ENCODE peak calls at places on chromosome 1, in eight cellular contexts. One of them, this sample, is unnamed.

GRCh38 chr1:214660900-214661299 is 57.9 kb downstream of the CENPF start:
- DNase-seq in Calu3: no peak
- DNase-seq in H54: no peak
- DNase-seq in HuH-7.5: no peak
- DNase-seq in EL: peak
- DNase-seq in activated T-helper 2 cell treated with anti-CD3 and anti-CD28 coated beads, Interferon-gamma antibody, Interleukin-2, Interleukin-4, amounts not matched to agents 10 μg/mL and 5 μg/mL and 100 μg/mL, durations not matched to agents 14 hours and 24 hours and 36 hours: no peak
- DNase-seq in heart left ventricle: peak
- DNase-seq in memory B cell: no peak
- DNase-seq in this sample: no peak

GRCh38 chr1:230787471-230787870 is 40.3 kb downstream of the CAPN9 start:
- DNase-seq in Calu3: no peak
- DNase-seq in H54: no peak
- DNase-seq in activated T-helper 2 cell treated with anti-CD3 and anti-CD28 coated beads, Interferon-gamma antibody, Interleukin-2, Interleukin-4, amounts not matched to agents 10 μg/mL and 5 μg/mL and 100 μg/mL, durations not matched to agents 14 hours and 24 hours and 36 hours: no peak
- DNase-seq in EL: no peak
- DNase-seq in memory B cell: no peak
- DNase-seq in HuH-7.5: no peak
- DNase-seq in heart left ventricle: no peak
- DNase-seq in this sample: no peak

GRCh38 chr1:41657679-41658078 is 173.2 kb upstream of the EDN2 start:
- DNase-seq in EL: no peak
- DNase-seq in Calu3: no peak
- DNase-seq in H54: no peak
- DNase-seq in HuH-7.5: no peak
- DNase-seq in heart left ventricle: no peak
- DNase-seq in activated T-helper 2 cell treated with anti-CD3 and anti-CD28 coated beads, Interferon-gamma antibody, Interleukin-2, Interleukin-4, amounts not matched to agents 10 μg/mL and 5 μg/mL and 100 μg/mL, durations not matched to agents 14 hours and 24 hours and 36 hours: no peak
- DNase-seq in memory B cell: no peak
- DNase-seq in this sample: no peak

GRCh38 chr1:58361134-58361533 is 185.4 kb downstream of the OMA1 start:
- DNase-seq in H54: no peak
- DNase-seq in EL: no peak
- DNase-seq in Calu3: no peak
- DNase-seq in heart left ventricle: no peak
- DNase-seq in HuH-7.5: no peak
- DNase-seq in memory B cell: no peak
- DNase-seq in activated T-helper 2 cell treated with anti-CD3 and anti-CD28 coated beads, Interferon-gamma antibody, Interleukin-2, Interleukin-4, amounts not matched to agents 10 μg/mL and 5 μg/mL and 100 μg/mL, durations not matched to agents 14 hours and 24 hours and 36 hours: no peak
- DNase-seq in this sample: no peak

GRCh38 chr1:68623700-68624099 is 126.8 kb upstream of the DEPDC1 start:
- DNase-seq in H54: no peak
- DNase-seq in HuH-7.5: no peak
- DNase-seq in Calu3: no peak
- DNase-seq in heart left ventricle: peak
- DNase-seq in activated T-helper 2 cell treated with anti-CD3 and anti-CD28 coated beads, Interferon-gamma antibody, Interleukin-2, Interleukin-4, amounts not matched to agents 10 μg/mL and 5 μg/mL and 100 μg/mL, durations not matched to agents 14 hours and 24 hours and 36 hours: no peak
- DNase-seq in memory B cell: no peak
- DNase-seq in EL: no peak
- DNase-seq in this sample: no peak

GRCh38 chr1:210377934-210378333 is 49.2 kb downstream of the HHAT start:
- DNase-seq in H54: no peak
- DNase-seq in HuH-7.5: no peak
- DNase-seq in memory B cell: no peak
- DNase-seq in Calu3: no peak
- DNase-seq in activated T-helper 2 cell treated with anti-CD3 and anti-CD28 coated beads, Interferon-gamma antibody, Interleukin-2, Interleukin-4, amounts not matched to agents 10 μg/mL and 5 μg/mL and 100 μg/mL, durations not matched to agents 14 hours and 24 hours and 36 hours: no peak
- DNase-seq in heart left ventricle: no peak
- DNase-seq in EL: peak
- DNase-seq in this sample: no peak

GRCh38 chr1:1137256-1138045 is 21.6 kb upstream of the C1orf159 start:
- DNase-seq in HuH-7.5: no peak
- DNase-seq in activated T-helper 2 cell treated with anti-CD3 and anti-CD28 coated beads, Interferon-gamma antibody, Interleukin-2, Interleukin-4, amounts not matched to agents 10 μg/mL and 5 μg/mL and 100 μg/mL, durations not matched to agents 14 hours and 24 hours and 36 hours: peak
- DNase-seq in Calu3: peak
- DNase-seq in EL: no peak
- DNase-seq in memory B cell: peak
- DNase-seq in heart left ventricle: no peak
- DNase-seq in H54: no peak
- DNase-seq in this sample: peak

GRCh38 chr1:152398812-152399698 is 15.0 kb downstream of the CRNN start:
- DNase-seq in heart left ventricle: no peak
- DNase-seq in EL: peak
- DNase-seq in H54: no peak
- DNase-seq in HuH-7.5: peak
- DNase-seq in activated T-helper 2 cell treated with anti-CD3 and anti-CD28 coated beads, Interferon-gamma antibody, Interleukin-2, Interleukin-4, amounts not matched to agents 10 μg/mL and 5 μg/mL and 100 μg/mL, durations not matched to agents 14 hours and 24 hours and 36 hours: no peak
- DNase-seq in Calu3: peak
- DNase-seq in memory B cell: no peak
- DNase-seq in this sample: no peak

GRCh38 chr1:117630423-117630998 is 24.7 kb downstream of the TENT5C start:
- DNase-seq in activated T-helper 2 cell treated with anti-CD3 and anti-CD28 coated beads, Interferon-gamma antibody, Interleukin-2, Interleukin-4, amounts not matched to agents 10 μg/mL and 5 μg/mL and 100 μg/mL, durations not matched to agents 14 hours and 24 hours and 36 hours: no peak
- DNase-seq in memory B cell: no peak
- DNase-seq in Calu3: no peak
- DNase-seq in H54: no peak
- DNase-seq in HuH-7.5: no peak
- DNase-seq in EL: no peak
- DNase-seq in heart left ventricle: peak
- DNase-seq in this sample: no peak

GRCh38 chr1:24152631-24153494 is 9.9 kb upstream of the IL22RA1 start:
- DNase-seq in activated T-helper 2 cell treated with anti-CD3 and anti-CD28 coated beads, Interferon-gamma antibody, Interleukin-2, Interleukin-4, amounts not matched to agents 10 μg/mL and 5 μg/mL and 100 μg/mL, durations not matched to agents 14 hours and 24 hours and 36 hours: no peak
- DNase-seq in heart left ventricle: no peak
- DNase-seq in Calu3: no peak
- DNase-seq in HuH-7.5: no peak
- DNase-seq in memory B cell: no peak
- DNase-seq in H54: no peak
- DNase-seq in EL: no peak
- DNase-seq in this sample: no peak

GRCh38 chr1:216553766-216554165 is 130.5 kb upstream of the USH2A start:
- DNase-seq in activated T-helper 2 cell treated with anti-CD3 and anti-CD28 coated beads, Interferon-gamma antibody, Interleukin-2, Interleukin-4, amounts not matched to agents 10 μg/mL and 5 μg/mL and 100 μg/mL, durations not matched to agents 14 hours and 24 hours and 36 hours: no peak
- DNase-seq in H54: no peak
- DNase-seq in HuH-7.5: no peak
- DNase-seq in memory B cell: no peak
- DNase-seq in heart left ventricle: no peak
- DNase-seq in EL: no peak
- DNase-seq in Calu3: no peak
- DNase-seq in this sample: no peak

GRCh38 chr1:176989023-176989422 is 175.5 kb downstream of the ASTN1 start:
- DNase-seq in H54: no peak
- DNase-seq in HuH-7.5: no peak
- DNase-seq in Calu3: no peak
- DNase-seq in memory B cell: no peak
- DNase-seq in activated T-helper 2 cell treated with anti-CD3 and anti-CD28 coated beads, Interferon-gamma antibody, Interleukin-2, Interleukin-4, amounts not matched to agents 10 μg/mL and 5 μg/mL and 100 μg/mL, durations not matched to agents 14 hours and 24 hours and 36 hours: no peak
- DNase-seq in EL: peak
- DNase-seq in heart left ventricle: no peak
- DNase-seq in this sample: no peak

GRCh38 chr1:196609114-196609737 is 986 bp upstream of the KCNT2 start:
- DNase-seq in H54: no peak
- DNase-seq in Calu3: peak
- DNase-seq in activated T-helper 2 cell treated with anti-CD3 and anti-CD28 coated beads, Interferon-gamma antibody, Interleukin-2, Interleukin-4, amounts not matched to agents 10 μg/mL and 5 μg/mL and 100 μg/mL, durations not matched to agents 14 hours and 24 hours and 36 hours: no peak
- DNase-seq in memory B cell: no peak
- DNase-seq in HuH-7.5: peak
- DNase-seq in heart left ventricle: no peak
- DNase-seq in EL: no peak
- DNase-seq in this sample: no peak

GRCh38 chr1:151458936-151459330 is 361 bp downstream of the POGZ start:
- DNase-seq in activated T-helper 2 cell treated with anti-CD3 and anti-CD28 coated beads, Interferon-gamma antibody, Interleukin-2, Interleukin-4, amounts not matched to agents 10 μg/mL and 5 μg/mL and 100 μg/mL, durations not matched to agents 14 hours and 24 hours and 36 hours: peak
- DNase-seq in Calu3: peak
- DNase-seq in memory B cell: no peak
- DNase-seq in EL: peak
- DNase-seq in H54: peak
- DNase-seq in HuH-7.5: peak
- DNase-seq in heart left ventricle: peak
- DNase-seq in this sample: peak

GRCh38 chr1:85330711-85331290 is 54.4 kb upstream of the BCL10 start:
- DNase-seq in Calu3: no peak
- DNase-seq in heart left ventricle: peak
- DNase-seq in memory B cell: no peak
- DNase-seq in EL: peak
- DNase-seq in H54: no peak
- DNase-seq in activated T-helper 2 cell treated with anti-CD3 and anti-CD28 coated beads, Interferon-gamma antibody, Interleukin-2, Interleukin-4, amounts not matched to agents 10 μg/mL and 5 μg/mL and 100 μg/mL, durations not matched to agents 14 hours and 24 hours and 36 hours: no peak
- DNase-seq in HuH-7.5: no peak
- DNase-seq in this sample: peak

GRCh38 chr1:165313906-165314305 is 42.6 kb downstream of the LMX1A start:
- DNase-seq in heart left ventricle: no peak
- DNase-seq in activated T-helper 2 cell treated with anti-CD3 and anti-CD28 coated beads, Interferon-gamma antibody, Interleukin-2, Interleukin-4, amounts not matched to agents 10 μg/mL and 5 μg/mL and 100 μg/mL, durations not matched to agents 14 hours and 24 hours and 36 hours: no peak
- DNase-seq in H54: no peak
- DNase-seq in memory B cell: no peak
- DNase-seq in Calu3: no peak
- DNase-seq in HuH-7.5: no peak
- DNase-seq in EL: no peak
- DNase-seq in this sample: no peak

GRCh38 chr1:192601145-192602048 is 25.8 kb downstream of the RGS1 start:
- DNase-seq in memory B cell: no peak
- DNase-seq in Calu3: no peak
- DNase-seq in heart left ventricle: no peak
- DNase-seq in H54: peak
- DNase-seq in EL: peak
- DNase-seq in activated T-helper 2 cell treated with anti-CD3 and anti-CD28 coated beads, Interferon-gamma antibody, Interleukin-2, Interleukin-4, amounts not matched to agents 10 μg/mL and 5 μg/mL and 100 μg/mL, durations not matched to agents 14 hours and 24 hours and 36 hours: no peak
- DNase-seq in HuH-7.5: no peak
- DNase-seq in this sample: no peak

GRCh38 chr1:152440635-152441471 is 26.8 kb upstream of the CRNN start:
- DNase-seq in memory B cell: peak
- DNase-seq in H54: peak
- DNase-seq in Calu3: peak
- DNase-seq in HuH-7.5: peak
- DNase-seq in activated T-helper 2 cell treated with anti-CD3 and anti-CD28 coated beads, Interferon-gamma antibody, Interleukin-2, Interleukin-4, amounts not matched to agents 10 μg/mL and 5 μg/mL and 100 μg/mL, durations not matched to agents 14 hours and 24 hours and 36 hours: peak
- DNase-seq in heart left ventricle: peak
- DNase-seq in EL: peak
- DNase-seq in this sample: peak

GRCh38 chr1:13228343-13228781 is 2.4 kb upstream of the PRAMEF18 start:
- DNase-seq in Calu3: peak
- DNase-seq in activated T-helper 2 cell treated with anti-CD3 and anti-CD28 coated beads, Interferon-gamma antibody, Interleukin-2, Interleukin-4, amounts not matched to agents 10 μg/mL and 5 μg/mL and 100 μg/mL, durations not matched to agents 14 hours and 24 hours and 36 hours: peak
- DNase-seq in H54: no peak
- DNase-seq in memory B cell: peak
- DNase-seq in EL: no peak
- DNase-seq in heart left ventricle: no peak
- DNase-seq in HuH-7.5: no peak
- DNase-seq in this sample: no peak

GRCh38 chr1:109787211-109787844 is 23.6 kb upstream of the EPS8L3 start:
- DNase-seq in H54: no peak
- DNase-seq in EL: peak
- DNase-seq in activated T-helper 2 cell treated with anti-CD3 and anti-CD28 coated beads, Interferon-gamma antibody, Interleukin-2, Interleukin-4, amounts not matched to agents 10 μg/mL and 5 μg/mL and 100 μg/mL, durations not matched to agents 14 hours and 24 hours and 36 hours: no peak
- DNase-seq in HuH-7.5: no peak
- DNase-seq in Calu3: no peak
- DNase-seq in memory B cell: no peak
- DNase-seq in heart left ventricle: peak
- DNase-seq in this sample: no peak

GRCh38 chr1:54178296-54179070 is 21.3 kb downstream of the CYB5RL start:
- DNase-seq in H54: no peak
- DNase-seq in HuH-7.5: no peak
- DNase-seq in Calu3: no peak
- DNase-seq in activated T-helper 2 cell treated with anti-CD3 and anti-CD28 coated beads, Interferon-gamma antibody, Interleukin-2, Interleukin-4, amounts not matched to agents 10 μg/mL and 5 μg/mL and 100 μg/mL, durations not matched to agents 14 hours and 24 hours and 36 hours: no peak
- DNase-seq in EL: no peak
- DNase-seq in heart left ventricle: no peak
- DNase-seq in memory B cell: no peak
- DNase-seq in this sample: no peak

GRCh38 chr1:19198820-19199219 is 11.2 kb downstream of the UBR4 start:
- DNase-seq in HuH-7.5: no peak
- DNase-seq in heart left ventricle: no peak
- DNase-seq in memory B cell: no peak
- DNase-seq in H54: no peak
- DNase-seq in EL: no peak
- DNase-seq in Calu3: no peak
- DNase-seq in activated T-helper 2 cell treated with anti-CD3 and anti-CD28 coated beads, Interferon-gamma antibody, Interleukin-2, Interleukin-4, amounts not matched to agents 10 μg/mL and 5 μg/mL and 100 μg/mL, durations not matched to agents 14 hours and 24 hours and 36 hours: no peak
- DNase-seq in this sample: no peak

GRCh38 chr1:15761729-15762128 is 3.1 kb downstream of the FBLIM1 start:
- DNase-seq in heart left ventricle: peak
- DNase-seq in activated T-helper 2 cell treated with anti-CD3 and anti-CD28 coated beads, Interferon-gamma antibody, Interleukin-2, Interleukin-4, amounts not matched to agents 10 μg/mL and 5 μg/mL and 100 μg/mL, durations not matched to agents 14 hours and 24 hours and 36 hours: no peak
- DNase-seq in memory B cell: no peak
- DNase-seq in Calu3: no peak
- DNase-seq in H54: no peak
- DNase-seq in EL: no peak
- DNase-seq in HuH-7.5: peak
- DNase-seq in this sample: no peak